ENCODE peak calls at places on chromosome 19, in eight cellular contexts. D is breast epithelium; T is mucosa of descending colon; S is uterus; P is T-helper 1 cell; M is stimulated activated CD8-positive, alpha-beta memory T cell treated with anti-CD3 and anti-CD28 coated beads, Interleukin-7, amount 100 ng/mL, for 48 hours; J is AG04449; L is gastrocnemius medialis. K is an unnamed sample.

GRCh38 chr19:8655340-8655709 is 24.9 kb downstream of the NFILZ start:
- DNase-seq in D (no peak), T (no peak), S (no peak), P (peak), M (peak), J (no peak), L (no peak), K (no peak)

GRCh38 chr19:16628984-16629691 is 1.1 kb upstream of the MED26 start:
- DNase-seq in D (no peak), T (peak), S (peak), P (no peak), M (no peak), J (no peak), L (peak), K (peak)

GRCh38 chr19:16095071-16095571 is 16.6 kb upstream of the RAB8A start:
- DNase-seq in D (no peak), T (no peak), S (no peak), P (no peak), M (peak), J (no peak), L (no peak), K (no peak)

GRCh38 chr19:30580673-30581072 is 208.5 kb downstream of the ZNF536 start:
- DNase-seq in D (no peak), T (no peak), S (no peak), P (no peak), M (no peak), J (no peak), L (no peak), K (no peak)

GRCh38 chr19:39110263-39110967 is 15.2 kb upstream of the PAK4 start:
- DNase-seq in D (peak), T (peak), S (peak), P (peak), M (peak), J (no peak), L (peak), K (peak)

GRCh38 chr19:7894612-7895309 is 6.5 kb downstream of the LRRC8E start:
- DNase-seq in D (peak), T (no peak), S (no peak), P (no peak), M (no peak), J (no peak), L (no peak), K (peak)

GRCh38 chr19:42066075-42066754 is 3.8 kb downstream of the GRIK5 start:
- DNase-seq in D (no peak), T (no peak), S (no peak), P (no peak), M (no peak), J (no peak), L (no peak), K (peak)

GRCh38 chr19:892243-892996 is 567 bp downstream of the MED16 start:
- DNase-seq in D (no peak), T (no peak), S (no peak), P (peak), M (no peak), J (no peak), L (no peak), K (no peak)

GRCh38 chr19:15913830-15914229 is 16.0 kb upstream of the CYP4F2 start:
- DNase-seq in D (no peak), T (no peak), S (no peak), P (no peak), M (no peak), J (no peak), L (no peak), K (no peak)

GRCh38 chr19:39362682-39363657 is 20.7 kb downstream of the SAMD4B start:
- DNase-seq in D (no peak), T (no peak), S (peak), P (no peak), M (no peak), J (no peak), L (no peak), K (peak)

GRCh38 chr19:12986726-12987125 is 8.5 kb upstream of the NFIX start:
- DNase-seq in D (no peak), T (no peak), S (no peak), P (no peak), M (no peak), J (no peak), L (no peak), K (no peak)

GRCh38 chr19:35959040-35959967 is 23.1 kb downstream of the LRFN3 start:
- DNase-seq in D (no peak), T (peak), S (peak), P (peak), M (peak), J (no peak), L (no peak), K (no peak)

GRCh38 chr19:41321600-41322270 is 11.8 kb downstream of the CCDC97 start:
- DNase-seq in D (no peak), T (no peak), S (peak), P (no peak), M (no peak), J (no peak), L (peak), K (peak)

GRCh38 chr19:1221141-1221903 is 15.7 kb downstream of the STK11 start:
- DNase-seq in D (no peak), T (peak), S (peak), P (no peak), M (no peak), J (no peak), L (peak), K (no peak)

GRCh38 chr19:491146-491741 is 5.0 kb upstream of the MADCAM1 start:
- DNase-seq in D (no peak), T (no peak), S (no peak), P (no peak), M (no peak), J (no peak), L (peak), K (no peak)

GRCh38 chr19:10565028-10565566 is 713 bp downstream of the KRI1 start:
- DNase-seq in D (no peak), T (peak), S (peak), P (peak), M (peak), J (no peak), L (no peak), K (no peak)

GRCh38 chr19:36973844-36974195 is 57.7 kb downstream of the ZNF568 start:
- DNase-seq in D (no peak), T (no peak), S (no peak), P (no peak), M (no peak), J (no peak), L (no peak), K (no peak)

GRCh38 chr19:307793-308420 is 16.7 kb upstream of the PLPP2 start:
- DNase-seq in D (no peak), T (no peak), S (no peak), P (no peak), M (no peak), J (no peak), L (no peak), K (peak)

GRCh38 chr19:43432866-43433673 is 18.4 kb downstream of the TEX101 start:
- DNase-seq in D (peak), T (peak), S (peak), P (peak), M (peak), J (no peak), L (no peak), K (peak)

GRCh38 chr19:10474962-10475451 is 28.1 kb downstream of the KEAP1 start:
- DNase-seq in D (no peak), T (no peak), S (no peak), P (no peak), M (no peak), J (no peak), L (no peak), K (peak)

GRCh38 chr19:38263696-38264485 is 482 bp upstream of the SPINT2 start:
- DNase-seq in D (no peak), T (peak), S (no peak), P (peak), M (peak), J (no peak), L (no peak), K (peak)

GRCh38 chr19:13610042-13610691 is 103.9 kb upstream of the CACNA1A start:
- DNase-seq in D (no peak), T (peak), S (no peak), P (no peak), M (no peak), J (no peak), L (no peak), K (peak)

GRCh38 chr19:42469311-42470239 is 26.8 kb upstream of the CXCL17 start:
- DNase-seq in D (no peak), T (no peak), S (no peak), P (no peak), M (peak), J (no peak), L (no peak), K (no peak)

GRCh38 chr19:36081385-36081784 is 26.7 kb downstream of the WDR62 start:
- DNase-seq in D (no peak), T (no peak), S (no peak), P (no peak), M (no peak), J (no peak), L (no peak), K (no peak)

GRCh38 chr19:18612772-18613588 is at the start of gene TMEM59L:
- DNase-seq in D (no peak), T (no peak), S (no peak), P (peak), M (no peak), J (no peak), L (no peak), K (no peak)

K was measured in ELF-1.